ENCODE peak calls at places on chromosomes 16 and 17, in nine cellular contexts. E, G, L, X, F, H, K, M and B are unnamed samples.

GRCh38 chr16:25988882-25989281 is 297.1 kb downstream of the HS3ST4 start:
- DNase-seq in L (no peak), E (no peak), M (no peak), X (no peak), K (no peak), H (no peak), G (no peak), F (no peak), B (no peak)

GRCh38 chr16:88811600-88811849 is 203 bp downstream of the APRT start:
- DNase-seq in H (no peak), F (peak), X (no peak), K (no peak), E (no peak), L (no peak), G (no peak), M (no peak), B (no peak)

GRCh38 chr16:27404163-27404823 is 2.3 kb downstream of the IL21R start:
- DNase-seq in X (no peak), G (no peak), M (no peak), L (no peak), K (peak), E (no peak), H (no peak), F (no peak), B (no peak)

GRCh38 chr17:50831430-50832064 is 3.8 kb upstream of the WFIKKN2 start:
- DNase-seq in F (no peak), E (no peak), G (no peak), X (no peak), M (no peak), K (no peak), H (no peak), L (no peak), B (no peak)

GRCh38 chr17:69344939-69345338 is 18.0 kb upstream of the ABCA5 start:
- DNase-seq in M (no peak), G (no peak), E (no peak), H (peak), X (no peak), F (no peak), L (peak), K (no peak), B (no peak)

GRCh38 chr16:72013389-72013788 is 4.8 kb downstream of the DHODH start:
- DNase-seq in E (no peak), G (no peak), H (no peak), K (no peak), L (peak), F (no peak), X (no peak), M (no peak), B (no peak)

GRCh38 chr16:53111078-53111776 is 56.4 kb downstream of the CHD9 start:
- DNase-seq in M (no peak), X (peak), L (peak), G (no peak), H (no peak), F (no peak), E (no peak), K (no peak), B (no peak)

GRCh38 chr16:46908540-46909372 is 24.6 kb downstream of the GPT2 start:
- DNase-seq in H (peak), M (peak), F (peak), G (peak), K (peak), L (peak), E (peak), X (peak), B (peak)

GRCh38 chr16:58127033-58127556 is 2.1 kb downstream of the CFAP20 start:
- DNase-seq in K (peak), F (peak), X (peak), E (no peak), M (no peak), H (peak), L (peak), G (no peak), B (peak)

GRCh38 chr17:57337390-57337789 is 81.1 kb downstream of the MSI2 start:
- DNase-seq in G (no peak), K (no peak), M (no peak), F (no peak), L (no peak), H (no peak), X (no peak), E (no peak), B (peak)

GRCh38 chr16:88856122-88856827 is 472 bp downstream of the GALNS start:
- DNase-seq in X (no peak), F (no peak), E (no peak), L (peak), K (peak), M (no peak), G (peak), H (no peak), B (no peak)

GRCh38 chr16:89502319-89502843 is 5.8 kb upstream of the SPG7 start:
- DNase-seq in F (no peak), E (peak), L (no peak), H (peak), K (no peak), G (no peak), X (no peak), M (no peak), B (no peak)

GRCh38 chr16:81814751-81815428 is 35.8 kb downstream of the PLCG2 start:
- DNase-seq in F (no peak), E (no peak), G (no peak), M (no peak), H (no peak), X (no peak), K (no peak), L (no peak), B (no peak)

GRCh38 chr16:67372664-67373063 is 20.6 kb downstream of the TPPP3 start:
- DNase-seq in G (no peak), M (peak), L (peak), F (no peak), E (peak), H (peak), K (no peak), X (no peak), B (peak)

GRCh38 chr16:75064403-75065148 is 52.0 kb downstream of the LDHD start:
- DNase-seq in H (no peak), M (no peak), K (peak), E (no peak), F (no peak), L (no peak), G (peak), X (no peak), B (peak)

GRCh38 chr16:29663020-29663828 is at the start of gene SPN:
- DNase-seq in F (peak), K (peak), H (no peak), G (peak), E (no peak), L (no peak), M (no peak), X (peak), B (no peak)

GRCh38 chr17:19003966-19004600 is 481 bp downstream of the FAM83G start:
- DNase-seq in M (no peak), E (peak), K (peak), L (peak), X (peak), G (peak), F (peak), H (peak), B (peak)

GRCh38 chr16:72125635-72126428 is 32.2 kb downstream of the DHX38 start:
- DNase-seq in K (no peak), X (peak), L (no peak), H (no peak), M (no peak), E (no peak), F (no peak), G (peak), B (no peak)

GRCh38 chr17:19387921-19388521 is 1.0 kb upstream of the MFAP4 start:
- DNase-seq in M (no peak), E (no peak), L (peak), X (no peak), H (no peak), K (no peak), G (no peak), F (no peak), B (no peak)

GRCh38 chr16:66266436-66267286 is 99.8 kb upstream of the CDH5 start:
- DNase-seq in E (no peak), X (no peak), K (no peak), M (no peak), F (no peak), G (no peak), H (no peak), L (peak), B (no peak)

GRCh38 chr17:80133626-80133970 is 13.3 kb downstream of the EIF4A3 start:
- DNase-seq in K (no peak), M (no peak), E (no peak), L (no peak), X (no peak), F (no peak), G (no peak), H (no peak), B (no peak)

GRCh38 chr17:19354123-19354522 is 8.4 kb downstream of the B9D1 start:
- DNase-seq in E (no peak), L (peak), H (peak), K (no peak), G (no peak), F (no peak), M (no peak), X (no peak), B (no peak)

GRCh38 chr17:54898576-54898975 is 2.1 kb upstream of the TOM1L1 start:
- DNase-seq in H (no peak), K (no peak), G (no peak), M (no peak), F (no peak), X (no peak), L (no peak), E (no peak), B (no peak)

GRCh38 chr16:50335198-50335958 is 33.4 kb downstream of the BRD7 start:
- DNase-seq in H (no peak), F (no peak), E (no peak), L (no peak), M (no peak), X (no peak), K (no peak), G (peak), B (no peak)

GRCh38 chr16:19885456-19886060 is 910 bp upstream of the GPRC5B start:
- DNase-seq in L (no peak), X (no peak), M (no peak), H (no peak), E (no peak), K (peak), G (peak), F (no peak), B (no peak)

GRCh38 chr17:2435852-2436251 is 35.0 kb upstream of the MNT start:
- DNase-seq in G (no peak), M (peak), L (no peak), H (no peak), E (no peak), K (no peak), F (no peak), X (no peak), B (peak)

GRCh38 chr16:88194397-88195020 is 188.2 kb upstream of the ZNF469 start:
- DNase-seq in X (no peak), F (no peak), M (no peak), H (no peak), L (peak), K (no peak), E (no peak), G (peak), B (peak)

GRCh38 chr17:42514867-42515266 is 21.2 kb upstream of the NAGLU start:
- DNase-seq in G (no peak), X (no peak), E (no peak), K (no peak), H (no peak), L (no peak), M (no peak), F (no peak), B (no peak)

GRCh38 chr17:37527249-37527851 is 37.7 kb downstream of the DUSP14 start:
- DNase-seq in K (peak), G (no peak), E (peak), L (peak), X (peak), H (peak), F (no peak), M (peak), B (peak)

GRCh38 chr16:89507219-89507833 is 877 bp upstream of the SPG7 start:
- DNase-seq in E (no peak), X (no peak), K (peak), H (no peak), L (no peak), G (no peak), F (no peak), M (no peak), B (no peak)

GRCh38 chr17:9443811-9444210 is 131.8 kb downstream of the STX8 start:
- DNase-seq in F (no peak), L (no peak), E (no peak), H (no peak), K (no peak), G (no peak), X (no peak), M (no peak), B (no peak)

GRCh38 chr17:78342438-78343098 is 17.3 kb downstream of the SOCS3 start:
- DNase-seq in H (peak), F (no peak), K (no peak), X (peak), E (peak), G (no peak), L (peak), M (no peak), B (no peak)

GRCh38 chr17:70987867-70988340 is 818.6 kb downstream of the KCNJ2 start:
- DNase-seq in G (no peak), H (no peak), E (no peak), X (peak), L (no peak), F (no peak), M (no peak), K (no peak), B (no peak)

GRCh38 chr17:77581480-77581879 is 377.0 kb upstream of the TNRC6C start:
- DNase-seq in G (no peak), L (peak), F (no peak), M (no peak), E (no peak), H (peak), X (no peak), K (no peak), B (no peak)

GRCh38 chr16:74844041-74844826 is 69.6 kb upstream of the FA2H start:
- DNase-seq in M (no peak), F (no peak), H (no peak), E (no peak), L (peak), G (no peak), X (no peak), K (no peak), B (no peak)

GRCh38 chr17:50170662-50171370 is 5.0 kb downstream of the SGCA start:
- DNase-seq in L (no peak), K (no peak), F (no peak), E (no peak), M (no peak), G (no peak), X (peak), H (no peak), B (no peak)

GRCh38 chr16:50550035-50550434 is 1.8 kb downstream of the NKD1 start:
- DNase-seq in K (peak), F (no peak), H (no peak), M (no peak), G (peak), X (no peak), E (no peak), L (no peak), B (no peak)

GRCh38 chr16:48365030-48365600 is 20.1 kb downstream of the SIAH1 start:
- DNase-seq in G (no peak), F (no peak), L (no peak), K (no peak), X (no peak), H (peak), M (no peak), E (no peak), B (no peak)